ENCODE peak calls at places on chromosomes 7 and 10, in five cellular contexts. One of them, this sample, is unnamed. For H3K9me3, the result is how much of the 10 kb centered on the place peaks cover.

GRCh38 chr10:71975891-71976725 is 11.9 kb downstream of the CHST3 start:
- DNase-seq in small intestine: peak
- DNase-seq in H9: no peak
- DNase-seq in heart right ventricle: no peak
- DNase-seq in naive thymus-derived CD4-positive, alpha-beta T cell: no peak
- DNase-seq in this sample: no peak

GRCh38 chr10:110471566-110472139 is 26.1 kb upstream of the DUSP5 start:
- DNase-seq in heart right ventricle: no peak
- DNase-seq in H9: no peak
- DNase-seq in small intestine: no peak
- DNase-seq in naive thymus-derived CD4-positive, alpha-beta T cell: no peak
- DNase-seq in this sample: no peak

GRCh38 chr7:5532520-5533335 is 109.1 kb upstream of the TNRC18 start:
- DNase-seq in H9: peak
- DNase-seq in heart right ventricle: peak
- DNase-seq in small intestine: peak
- DNase-seq in naive thymus-derived CD4-positive, alpha-beta T cell: peak
- DNase-seq in this sample: peak

GRCh38 chr7:51298912-51299311 is 17.7 kb downstream of the COBL start:
- DNase-seq in H9: no peak
- DNase-seq in naive thymus-derived CD4-positive, alpha-beta T cell: no peak
- DNase-seq in small intestine: no peak
- DNase-seq in heart right ventricle: no peak
- DNase-seq in this sample: no peak

GRCh38 chr10:121633056-121633455 is 34.8 kb upstream of the FGFR2 start:
- DNase-seq in heart right ventricle: no peak
- DNase-seq in small intestine: no peak
- DNase-seq in H9: no peak
- DNase-seq in naive thymus-derived CD4-positive, alpha-beta T cell: no peak
- DNase-seq in this sample: no peak

GRCh38 chr10:126027707-126028106 is 131.3 kb downstream of the FANK1 start:
- DNase-seq in heart right ventricle: no peak
- DNase-seq in H9: no peak
- DNase-seq in small intestine: no peak
- DNase-seq in naive thymus-derived CD4-positive, alpha-beta T cell: no peak
- DNase-seq in this sample: no peak

GRCh38 chr10:132914732-132915131 is 27.6 kb downstream of the CFAP46 start:
- DNase-seq in H9: no peak
- DNase-seq in naive thymus-derived CD4-positive, alpha-beta T cell: no peak
- DNase-seq in small intestine: no peak
- DNase-seq in heart right ventricle: no peak
- DNase-seq in this sample: no peak

GRCh38 chr10:88138319-88138848 is 275.0 kb downstream of the PTEN start:
- DNase-seq in H9: no peak
- DNase-seq in small intestine: peak
- DNase-seq in naive thymus-derived CD4-positive, alpha-beta T cell: no peak
- DNase-seq in heart right ventricle: no peak
- DNase-seq in this sample: no peak

GRCh38 chr7:19558527-19558926 is 150.3 kb downstream of the POLR1F start:
- DNase-seq in H9: no peak
- DNase-seq in naive thymus-derived CD4-positive, alpha-beta T cell: no peak
- DNase-seq in heart right ventricle: no peak
- DNase-seq in small intestine: no peak
- DNase-seq in this sample: no peak

GRCh38 chr7:102398543-102398942 is 2.4 kb downstream of the PRKRIP1 start:
- DNase-seq in H9: no peak
- DNase-seq in heart right ventricle: no peak
- DNase-seq in naive thymus-derived CD4-positive, alpha-beta T cell: no peak
- DNase-seq in small intestine: no peak
- DNase-seq in this sample: no peak

GRCh38 chr10:79905322-79906314 is 43.3 kb downstream of the SFTPD start:
- DNase-seq in H9: no peak
- DNase-seq in small intestine: peak
- DNase-seq in naive thymus-derived CD4-positive, alpha-beta T cell: no peak
- DNase-seq in heart right ventricle: no peak
- DNase-seq in this sample: no peak

GRCh38 chr10:70096705-70097420 is 35.8 kb downstream of the AIFM2 start:
- DNase-seq in H9: no peak
- DNase-seq in heart right ventricle: no peak
- DNase-seq in small intestine: no peak
- DNase-seq in naive thymus-derived CD4-positive, alpha-beta T cell: no peak
- DNase-seq in this sample: no peak

GRCh38 chr10:103645141-103646054 is 151.9 kb downstream of the NEURL1 start:
- DNase-seq in small intestine: no peak
- DNase-seq in heart right ventricle: peak
- DNase-seq in H9: no peak
- DNase-seq in naive thymus-derived CD4-positive, alpha-beta T cell: no peak
- DNase-seq in this sample: no peak

GRCh38 chr7:31074403-31074802 is 22.3 kb downstream of the ADCYAP1R1 start:
- DNase-seq in small intestine: no peak
- DNase-seq in naive thymus-derived CD4-positive, alpha-beta T cell: no peak
- DNase-seq in heart right ventricle: peak
- DNase-seq in H9: no peak
- DNase-seq in this sample: no peak

GRCh38 chr7:142785841-142786250 is 15.1 kb downstream of the PRSS2 start:
- DNase-seq in H9: peak
- DNase-seq in small intestine: peak
- DNase-seq in naive thymus-derived CD4-positive, alpha-beta T cell: peak
- DNase-seq in heart right ventricle: no peak
- DNase-seq in this sample: no peak

GRCh38 chr10:96025566-96025965 is 17.8 kb upstream of the CCNJ start:
- DNase-seq in H9: peak
- DNase-seq in naive thymus-derived CD4-positive, alpha-beta T cell: no peak
- DNase-seq in heart right ventricle: no peak
- DNase-seq in small intestine: peak
- DNase-seq in this sample: no peak

GRCh38 chr7:47758546-47758945 is 176.6 kb upstream of the TNS3 start:
- DNase-seq in heart right ventricle: no peak
- DNase-seq in small intestine: no peak
- DNase-seq in naive thymus-derived CD4-positive, alpha-beta T cell: no peak
- DNase-seq in H9: no peak
- DNase-seq in this sample: peak

GRCh38 chr10:123759496-123760070 is 93.4 kb downstream of the GPR26 start:
- DNase-seq in small intestine: peak
- DNase-seq in heart right ventricle: no peak
- DNase-seq in H9: no peak
- DNase-seq in naive thymus-derived CD4-positive, alpha-beta T cell: no peak
- DNase-seq in this sample: no peak

GRCh38 chr7:79741684-79742083 is 288.2 kb upstream of the MAGI2 start:
- DNase-seq in small intestine: no peak
- DNase-seq in naive thymus-derived CD4-positive, alpha-beta T cell: no peak
- DNase-seq in H9: no peak
- DNase-seq in heart right ventricle: no peak
- DNase-seq in this sample: no peak

GRCh38 chr10:43816351-43817321 is 168.0 kb upstream of the ZNF32 start:
- DNase-seq in small intestine: peak
- DNase-seq in heart right ventricle: peak
- DNase-seq in naive thymus-derived CD4-positive, alpha-beta T cell: peak
- DNase-seq in H9: no peak
- DNase-seq in this sample: no peak

GRCh38 chr7:96547371-96547811 is 162.3 kb downstream of the SEM1 start:
- DNase-seq in small intestine: no peak
- DNase-seq in H9: no peak
- DNase-seq in naive thymus-derived CD4-positive, alpha-beta T cell: no peak
- DNase-seq in heart right ventricle: no peak
- DNase-seq in this sample: no peak

GRCh38 chr7:36280840-36281812 is 108.5 kb upstream of the ANLN start:
- DNase-seq in naive thymus-derived CD4-positive, alpha-beta T cell: no peak
- DNase-seq in H9: peak
- DNase-seq in heart right ventricle: peak
- DNase-seq in small intestine: peak
- DNase-seq in this sample: peak

GRCh38 chr10:81426722-81427121 is 448.3 kb upstream of the NRG3 start:
- DNase-seq in small intestine: no peak
- DNase-seq in heart right ventricle: no peak
- DNase-seq in naive thymus-derived CD4-positive, alpha-beta T cell: no peak
- DNase-seq in H9: no peak
- DNase-seq in this sample: no peak

GRCh38 chr10:49608166-49608758 is 1.8 kb upstream of the SLC18A3 start:
- DNase-seq in naive thymus-derived CD4-positive, alpha-beta T cell: no peak
- DNase-seq in H9: peak
- DNase-seq in heart right ventricle: no peak
- DNase-seq in small intestine: no peak
- DNase-seq in this sample: no peak

GRCh38 chr7:28686418-28686800 is 271.7 kb downstream of the TRIL start:
- DNase-seq in H9: peak
- DNase-seq in small intestine: no peak
- DNase-seq in naive thymus-derived CD4-positive, alpha-beta T cell: no peak
- DNase-seq in heart right ventricle: peak
- DNase-seq in this sample: no peak

GRCh38 chr10:35208536-35208935 is 81.9 kb downstream of the CREM start:
- DNase-seq in small intestine: no peak
- DNase-seq in H9: no peak
- DNase-seq in naive thymus-derived CD4-positive, alpha-beta T cell: no peak
- DNase-seq in heart right ventricle: no peak
- DNase-seq in this sample: no peak

GRCh38 chr10:84204122-84204521 is 9.8 kb downstream of the CDHR1 start:
- DNase-seq in H9: peak
- DNase-seq in naive thymus-derived CD4-positive, alpha-beta T cell: no peak
- DNase-seq in heart right ventricle: no peak
- DNase-seq in small intestine: no peak
- DNase-seq in this sample: no peak

GRCh38 chr7:134669388-134669787 is 22.7 kb downstream of the BPGM start:
- DNase-seq in heart right ventricle: no peak
- DNase-seq in small intestine: no peak
- DNase-seq in H9: no peak
- DNase-seq in naive thymus-derived CD4-positive, alpha-beta T cell: no peak
- DNase-seq in this sample: no peak

GRCh38 chr7:77450054-77450453 is 33.9 kb upstream of the GSAP start:
- DNase-seq in naive thymus-derived CD4-positive, alpha-beta T cell: no peak
- DNase-seq in heart right ventricle: no peak
- DNase-seq in H9: no peak
- DNase-seq in small intestine: no peak
- DNase-seq in this sample: no peak

GRCh38 chr10:4004990-4005389 is 220.0 kb upstream of the KLF6 start:
- DNase-seq in H9: no peak
- DNase-seq in small intestine: no peak
- DNase-seq in heart right ventricle: no peak
- DNase-seq in naive thymus-derived CD4-positive, alpha-beta T cell: no peak
- DNase-seq in this sample: no peak

GRCh38 chr7:55493416-55493815 is 78.9 kb downstream of the VOPP1 start:
- DNase-seq in small intestine: no peak
- DNase-seq in H9: no peak
- DNase-seq in naive thymus-derived CD4-positive, alpha-beta T cell: no peak
- DNase-seq in heart right ventricle: no peak
- DNase-seq in this sample: no peak

GRCh38 chr10:133135116-133135465 is 24.9 kb upstream of the KNDC1 start:
- DNase-seq in heart right ventricle: no peak
- DNase-seq in naive thymus-derived CD4-positive, alpha-beta T cell: no peak
- DNase-seq in H9: no peak
- DNase-seq in small intestine: no peak
- DNase-seq in this sample: no peak

GRCh38 chr7:94632338-94633024 is 23.5 kb downstream of the SGCE start:
- DNase-seq in heart right ventricle: no peak
- DNase-seq in naive thymus-derived CD4-positive, alpha-beta T cell: no peak
- DNase-seq in small intestine: no peak
- DNase-seq in H9: no peak
- DNase-seq in this sample: no peak

GRCh38 chr7:68862736-68863135 is 735.5 kb upstream of the AUTS2 start:
- DNase-seq in H9: no peak
- DNase-seq in naive thymus-derived CD4-positive, alpha-beta T cell: no peak
- DNase-seq in small intestine: no peak
- DNase-seq in heart right ventricle: no peak
- DNase-seq in this sample: no peak
- H3K9me3 ChIP-seq in H9: under half
- H3K9me3 ChIP-seq in naive thymus-derived CD4-positive, alpha-beta T cell: under half
- H3K9me3 ChIP-seq in small intestine: under half
- H3K9me3 ChIP-seq in heart right ventricle: under half
- H3K9me3 ChIP-seq in this sample: under half

DNA sequence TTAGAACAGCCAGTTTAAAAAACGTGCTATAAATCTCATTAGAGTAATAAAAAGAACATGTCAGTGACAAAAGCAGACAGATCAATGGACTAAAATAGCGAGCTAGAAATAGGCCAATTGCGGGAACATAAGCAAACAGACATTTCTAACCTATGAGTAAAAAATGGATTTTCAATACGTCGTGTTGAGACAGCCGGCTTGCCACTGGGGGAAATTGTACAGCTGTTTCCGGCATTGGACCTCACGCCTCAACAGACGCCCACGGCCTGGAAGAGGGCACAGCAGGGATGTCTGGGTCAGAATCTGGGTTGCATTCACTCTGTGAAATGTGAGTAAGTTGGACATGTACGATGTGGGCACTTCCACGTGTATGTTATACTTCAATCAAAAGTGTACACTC is 92.9 kb downstream of the SVOPL start:
- DNase-seq in naive thymus-derived CD4-positive, alpha-beta T cell: no peak
- DNase-seq in small intestine: no peak
- DNase-seq in H9: no peak
- DNase-seq in heart right ventricle: no peak
- DNase-seq in this sample: no peak
- H3K9me3 ChIP-seq in naive thymus-derived CD4-positive, alpha-beta T cell: under half
- H3K9me3 ChIP-seq in small intestine: under half
- H3K9me3 ChIP-seq in H9: under half
- H3K9me3 ChIP-seq in heart right ventricle: under half
- H3K9me3 ChIP-seq in this sample: under half

GRCh38 chr10:131641898-131642297 is 258.9 kb upstream of the PPP2R2D start:
- DNase-seq in heart right ventricle: no peak
- DNase-seq in H9: no peak
- DNase-seq in small intestine: no peak
- DNase-seq in naive thymus-derived CD4-positive, alpha-beta T cell: no peak
- DNase-seq in this sample: no peak
- H3K9me3 ChIP-seq in heart right ventricle: under half
- H3K9me3 ChIP-seq in H9: under half
- H3K9me3 ChIP-seq in small intestine: under half
- H3K9me3 ChIP-seq in naive thymus-derived CD4-positive, alpha-beta T cell: under half
- H3K9me3 ChIP-seq in this sample: under half

GRCh38 chr7:1510780-1511154 is 6.6 kb upstream of the INTS1 start:
- DNase-seq in H9: no peak
- DNase-seq in naive thymus-derived CD4-positive, alpha-beta T cell: no peak
- DNase-seq in small intestine: no peak
- DNase-seq in heart right ventricle: no peak
- DNase-seq in this sample: no peak
- H3K9me3 ChIP-seq in H9: under half
- H3K9me3 ChIP-seq in naive thymus-derived CD4-positive, alpha-beta T cell: under half
- H3K9me3 ChIP-seq in small intestine: under half
- H3K9me3 ChIP-seq in heart right ventricle: under half
- H3K9me3 ChIP-seq in this sample: under half

DNA sequence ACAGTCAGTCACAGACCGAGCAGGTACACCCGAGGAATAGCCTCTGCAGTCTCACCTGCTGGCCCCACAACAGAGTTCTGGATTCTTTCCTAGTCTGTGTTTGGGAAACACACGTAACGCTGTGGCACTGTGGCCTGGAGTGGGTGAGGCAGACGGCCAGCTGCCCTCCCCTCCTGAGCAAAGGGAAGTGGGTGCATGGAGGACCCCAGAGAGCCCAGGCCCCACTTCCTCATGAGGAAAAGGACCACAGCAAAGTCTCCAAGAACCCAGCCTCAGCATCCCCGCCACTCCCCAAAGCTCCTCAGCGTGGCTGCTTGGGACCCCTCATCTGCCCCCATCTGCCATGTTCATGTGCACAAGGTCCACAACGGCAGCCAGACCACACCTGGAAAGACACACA is 530.2 kb downstream of the PTPRN2 start:
- DNase-seq in heart right ventricle: no peak
- DNase-seq in naive thymus-derived CD4-positive, alpha-beta T cell: no peak
- DNase-seq in small intestine: no peak
- DNase-seq in H9: no peak
- DNase-seq in this sample: peak
- H3K9me3 ChIP-seq in heart right ventricle: under half
- H3K9me3 ChIP-seq in naive thymus-derived CD4-positive, alpha-beta T cell: under half
- H3K9me3 ChIP-seq in small intestine: under half
- H3K9me3 ChIP-seq in H9: under half
- H3K9me3 ChIP-seq in this sample: under half